ENCODE peak calls at places on chromosome 6, in six cellular contexts. G, D, J, T, P and V are unnamed samples.

GRCh38 chr6:153123801-153124200 is 7.3 kb downstream of the RGS17 start:
- DNase-seq in G (no peak), D (no peak), J (no peak), T (no peak), P (no peak), V (no peak)

GRCh38 chr6:43809417-43810305 is 39.6 kb downstream of the VEGFA start:
- DNase-seq in G (peak; percentile 75), D (no peak), J (no peak), T (no peak), P (no peak), V (no peak)

GRCh38 chr6:31060162-31060561 is 49.9 kb downstream of the MUC22 start:
- DNase-seq in G (no peak), D (no peak), J (no peak), T (no peak), P (no peak), V (no peak)

GRCh38 chr6:127933852-127934840 is 33.3 kb upstream of the THEMIS start:
- DNase-seq in G (no peak), D (no peak), J (no peak), T (no peak), P (no peak), V (no peak)

GRCh38 chr6:40409143-40409542 is 178.0 kb downstream of the LRFN2 start:
- DNase-seq in G (no peak), D (no peak), J (no peak), T (no peak), P (no peak), V (no peak)

GRCh38 chr6:158033077-158033750 is 51.6 kb downstream of the SYNJ2 start:
- DNase-seq in G (no peak), D (no peak), J (no peak), T (no peak), P (no peak), V (no peak)

GRCh38 chr6:129094147-129094546 is 211.2 kb downstream of the LAMA2 start:
- DNase-seq in G (no peak), D (no peak), J (no peak), T (no peak), P (no peak), V (no peak)

GRCh38 chr6:44977406-44977740 is 350.8 kb upstream of the RUNX2 start:
- DNase-seq in G (peak; percentile 7), D (no peak), J (no peak), T (no peak), P (no peak), V (no peak)

GRCh38 chr6:139135578-139136545 is 982 bp downstream of the HECA start:
- DNase-seq in G (peak; percentile 32), D (no peak), J (peak; percentile 36), T (peak; percentile 64), P (peak; percentile 34), V (peak; percentile 46)

GRCh38 chr6:89817481-89817880 is 2.1 kb downstream of the MDN1 start:
- DNase-seq in G (no peak), D (no peak), J (no peak), T (no peak), P (no peak), V (no peak)

GRCh38 chr6:38180586-38180985 is 361.1 kb downstream of the ZFAND3 start:
- DNase-seq in G (no peak), D (no peak), J (no peak), T (peak; percentile 6), P (no peak), V (no peak)

GRCh38 chr6:26155066-26155925 is 68.1 kb downstream of the HFE start:
- DNase-seq in G (no peak), D (peak; percentile 21), J (no peak), T (peak; percentile 56), P (peak; percentile 24), V (no peak)

GRCh38 chr6:39377530-39377929 is 55.0 kb upstream of the KCNK16 start:
- DNase-seq in G (peak; percentile 89), D (no peak), J (peak; percentile 72), T (peak; percentile 86), P (peak; percentile 86), V (peak; percentile 58)

GRCh38 chr6:63573899-63574553 is 1.7 kb downstream of the LOC128125822 start:
- DNase-seq in G (peak; percentile 78), D (peak; percentile 2), J (peak; percentile 57), T (no peak), P (peak; percentile 50), V (no peak)

GRCh38 chr6:166657531-166657930 is 30.5 kb upstream of the RPS6KA2 start:
- DNase-seq in G (no peak), D (no peak), J (no peak), T (no peak), P (no peak), V (no peak)

GRCh38 chr6:90484903-90485302 is 102.0 kb downstream of the MAP3K7 start:
- DNase-seq in G (no peak), D (no peak), J (no peak), T (peak; percentile 77), P (no peak), V (no peak)

GRCh38 chr6:170449835-170450753 is 103.0 kb downstream of the PSMB1 start:
- DNase-seq in G (no peak), D (no peak), J (no peak), T (no peak), P (no peak), V (no peak)

GRCh38 chr6:108260126-108260808 is 573 bp downstream of the SNX3 start:
- DNase-seq in G (peak; percentile 50), D (peak; percentile 31), J (peak; percentile 27), T (peak; percentile 60), P (peak; percentile 61), V (peak; percentile 26)

GRCh38 chr6:107132330-107132954 is 17.1 kb upstream of the BEND3 start:
- DNase-seq in G (peak; percentile 52), D (peak; percentile 49), J (no peak), T (peak; percentile 19), P (peak; percentile 46), V (no peak)

GRCh38 chr6:62808575-62809293 is 402.5 kb upstream of the FKBP1C start:
- DNase-seq in G (no peak), D (no peak), J (no peak), T (no peak), P (peak; percentile 5), V (no peak)